ENCODE peak calls at places on chromosomes 3 and 15, in nine cellular contexts. G, L, C, R, I, U, O, K and Q are unnamed samples.

GRCh38 chr3:44104668-44105321 is 136.9 kb upstream of the TOPAZ1 start:
- DNase-seq in G (no peak), L (no peak), C (no peak), R (no peak), I (no peak), U (peak; percentile 45), O (no peak), K (no peak), Q (no peak)

GRCh38 chr3:20245781-20246180 is 59.8 kb upstream of the SGO1 start:
- DNase-seq in G (no peak), L (no peak), C (no peak), R (no peak), I (no peak), U (no peak), O (no peak), K (no peak), Q (no peak)

GRCh38 chr3:149765762-149766334 is 13.6 kb upstream of the COMMD2 start:
- DNase-seq in G (no peak), L (no peak), C (peak; percentile 8), R (no peak), I (no peak), U (peak; percentile 77), O (no peak), K (no peak), Q (no peak)

GRCh38 chr3:73563896-73564582 is 60.7 kb downstream of the PDZRN3 start:
- DNase-seq in G (no peak), L (no peak), C (no peak), R (no peak), I (no peak), U (peak; percentile 53), O (no peak), K (no peak), Q (no peak)

GRCh38 chr15:67061811-67062348 is 3.5 kb upstream of the SMAD3 start:
- DNase-seq in G (no peak), L (no peak), C (no peak), R (no peak), I (no peak), U (no peak), O (no peak), K (no peak), Q (no peak)

GRCh38 chr15:86002444-86002843 is 77.2 kb upstream of the AGBL1 start:
- DNase-seq in G (no peak), L (peak; percentile 85), C (no peak), R (no peak), I (no peak), U (no peak), O (no peak), K (no peak), Q (no peak)

GRCh38 chr3:10189557-10190374 is 25.0 kb downstream of the IRAK2 start:
- DNase-seq in G (peak; percentile 96), L (peak; percentile 41), C (no peak), R (peak; percentile 65), I (no peak), U (peak; percentile 79), O (peak; percentile 90), K (peak; percentile 52), Q (no peak)

GRCh38 chr3:132690040-132690439 is 29.9 kb downstream of the UBA5 start:
- DNase-seq in G (no peak), L (no peak), C (no peak), R (no peak), I (no peak), U (no peak), O (no peak), K (no peak), Q (no peak)

GRCh38 chr3:110405830-110406580 is 665.6 kb upstream of the NECTIN3 start:
- DNase-seq in G (no peak), L (no peak), C (no peak), R (no peak), I (no peak), U (no peak), O (no peak), K (no peak), Q (no peak)

GRCh38 chr3:150544726-150545125 is 1.6 kb downstream of the SERP1 start:
- DNase-seq in G (no peak), L (no peak), C (no peak), R (no peak), I (no peak), U (peak; percentile 73), O (no peak), K (no peak), Q (no peak)

GRCh38 chr3:87756616-87757015 is 302.2 kb downstream of the CGGBP1 start:
- DNase-seq in G (no peak), L (no peak), C (no peak), R (no peak), I (no peak), U (no peak), O (no peak), K (no peak), Q (no peak)

GRCh38 chr3:123687286-123687685 is 102.4 kb upstream of the HACD2 start:
- DNase-seq in G (no peak), L (no peak), C (no peak), R (peak; percentile 57), I (no peak), U (no peak), O (no peak), K (no peak), Q (no peak)

GRCh38 chr3:149401215-149401925 is 23.9 kb upstream of the TM4SF1 start:
- DNase-seq in G (no peak), L (no peak), C (no peak), R (no peak), I (no peak), U (peak; percentile 77), O (peak; percentile 74), K (no peak), Q (no peak)

GRCh38 chr3:33577173-33577572 is 137.0 kb upstream of the UBP1 start:
- DNase-seq in G (no peak), L (no peak), C (no peak), R (no peak), I (no peak), U (no peak), O (no peak), K (no peak), Q (no peak)

GRCh38 chr3:34016925-34017592 is 218.6 kb downstream of the PDCD6IP start:
- DNase-seq in G (no peak), L (no peak), C (no peak), R (no peak), I (no peak), U (no peak), O (no peak), K (peak; percentile 7), Q (no peak)

GRCh38 chr3:124700880-124701684 is 29.2 kb upstream of the UMPS start:
- DNase-seq in G (no peak), L (no peak), C (no peak), R (no peak), I (no peak), U (peak; percentile 12), O (no peak), K (no peak), Q (no peak)

GRCh38 chr3:94394885-94395284 is 332.0 kb downstream of the NSUN3 start:
- DNase-seq in G (no peak), L (no peak), C (no peak), R (no peak), I (no peak), U (no peak), O (no peak), K (no peak), Q (no peak)